ENCODE peak calls at places on chromosomes 11 and 22, in four cellular contexts. Z is H9, U is H1, R is mesendoderm. C is an unnamed sample.

GRCh38 chr11:124935548-124936514 is at the start of gene HEPACAM:
- DNase-seq in Z (no peak), U (no peak), R (no peak), C (no peak)

GRCh38 chr11:9462806-9463537 is 2.2 kb downstream of the ZNF143 start:
- DNase-seq in Z (no peak), U (no peak), R (peak), C (no peak)

GRCh38 chr11:61777234-61778090 is 14.9 kb downstream of the TMEM258 start:
- DNase-seq in Z (peak), U (peak), R (no peak), C (no peak)

GRCh38 chr11:69437001-69437875 is 44.2 kb upstream of the LINC01488 start:
- DNase-seq in Z (peak), U (no peak), R (peak), C (no peak)

GRCh38 chr11:7418061-7418460 is 67.2 kb upstream of the OLFML1 start:
- DNase-seq in Z (no peak), U (no peak), R (peak), C (no peak)

GRCh38 chr11:8219257-8220021 is 44.2 kb downstream of the LMO1 start:
- DNase-seq in Z (peak), U (peak), R (peak), C (peak)

GRCh38 chr11:132147464-132147863 is 777.0 kb downstream of the NTM start:
- DNase-seq in Z (no peak), U (no peak), R (no peak), C (no peak)

GRCh38 chr11:67504023-67504949 is 877 bp downstream of the PITPNM1 start:
- DNase-seq in Z (no peak), U (peak), R (no peak), C (no peak)

GRCh38 chr22:47388331-47388730 is 625.9 kb downstream of the TBC1D22A start:
- DNase-seq in Z (no peak), U (no peak), R (no peak), C (no peak)

GRCh38 chr11:73931039-73931645 is 19.7 kb upstream of the DNAJB13 start:
- DNase-seq in Z (peak), U (peak), R (peak), C (peak)

GRCh38 chr11:120539681-120540369 is 28.3 kb downstream of the GRIK4 start:
- DNase-seq in Z (no peak), U (no peak), R (no peak), C (peak)

GRCh38 chr11:76629133-76629852 is 41.3 kb downstream of the LRRC32 start:
- DNase-seq in Z (no peak), U (no peak), R (no peak), C (peak)

GRCh38 chr11:112163875-112164521 is at the start of gene IL18:
- DNase-seq in Z (peak), U (peak), R (peak), C (no peak)

GRCh38 chr11:118265954-118266353 is 1.9 kb upstream of the MPZL2 start:
- DNase-seq in Z (no peak), U (no peak), R (no peak), C (no peak)

GRCh38 chr22:38943181-38943580 is 14.2 kb upstream of the APOBEC3A start:
- DNase-seq in Z (peak), U (no peak), R (peak), C (no peak)

GRCh38 chr22:30251661-30252226 is 5.2 kb upstream of the LIF start:
- DNase-seq in Z (no peak), U (no peak), R (no peak), C (peak)

GRCh38 chr11:2745511-2745910 is 45.7 kb upstream of the KCNQ1OT1 start:
- DNase-seq in Z (no peak), U (no peak), R (no peak), C (no peak)

GRCh38 chr22:31122532-31123291 is at the start of gene INPP5J:
- DNase-seq in Z (peak), U (no peak), R (peak), C (peak)

GRCh38 chr11:70547821-70548670 is 149.7 kb downstream of the CTTN start:
- DNase-seq in Z (no peak), U (no peak), R (no peak), C (no peak)

GRCh38 chr11:16933756-16934603 is 80.2 kb downstream of the PLEKHA7 start:
- DNase-seq in Z (no peak), U (no peak), R (peak), C (no peak)

GRCh38 chr22:43000441-43001175 is 14.3 kb downstream of the PACSIN2 start:
- DNase-seq in Z (no peak), U (no peak), R (no peak), C (peak)

GRCh38 chr11:79026803-79027445 is 413.9 kb downstream of the TENM4 start:
- DNase-seq in Z (no peak), U (no peak), R (no peak), C (peak)

GRCh38 chr11:32381149-32381548 is 54.2 kb downstream of the WT1 start:
- DNase-seq in Z (no peak), U (no peak), R (no peak), C (no peak)

GRCh38 chr11:72574046-72574445 is 100.2 kb downstream of the PDE2A start:
- DNase-seq in Z (no peak), U (no peak), R (no peak), C (no peak)

GRCh38 chr22:24240381-24240780 is 4.5 kb downstream of the GGT5 start:
- DNase-seq in Z (no peak), U (no peak), R (no peak), C (no peak)

GRCh38 chr22:25367756-25368155 is 148.3 kb downstream of the CRYBB2 start:
- DNase-seq in Z (no peak), U (no peak), R (no peak), C (no peak)
- H3K56ac ChIP-seq in Z (no peak), U (no peak), R (peak), C (no peak)

GRCh38 chr11:75562048-75562835 is at the start of gene SERPINH1:
- DNase-seq in Z (peak), U (peak), R (peak), C (peak)
- H3K56ac ChIP-seq in Z (no peak), U (peak), R (peak), C (peak)

GRCh38 chr11:77654770-77655434 is 17.3 kb upstream of the CLNS1A start:
- DNase-seq in Z (no peak), U (no peak), R (peak), C (peak)

GRCh38 chr11:77661670-77662069 is 24.1 kb upstream of the CLNS1A start:
- DNase-seq in Z (no peak), U (no peak), R (no peak), C (no peak)

GRCh38 chr11:77658213-77659013 is 20.8 kb upstream of the CLNS1A start:
- DNase-seq in Z (no peak), U (no peak), R (no peak), C (peak)

GRCh38 chr11:77660947-77661346 is 23.4 kb upstream of the CLNS1A start:
- DNase-seq in Z (no peak), U (no peak), R (no peak), C (no peak)

DNA sequence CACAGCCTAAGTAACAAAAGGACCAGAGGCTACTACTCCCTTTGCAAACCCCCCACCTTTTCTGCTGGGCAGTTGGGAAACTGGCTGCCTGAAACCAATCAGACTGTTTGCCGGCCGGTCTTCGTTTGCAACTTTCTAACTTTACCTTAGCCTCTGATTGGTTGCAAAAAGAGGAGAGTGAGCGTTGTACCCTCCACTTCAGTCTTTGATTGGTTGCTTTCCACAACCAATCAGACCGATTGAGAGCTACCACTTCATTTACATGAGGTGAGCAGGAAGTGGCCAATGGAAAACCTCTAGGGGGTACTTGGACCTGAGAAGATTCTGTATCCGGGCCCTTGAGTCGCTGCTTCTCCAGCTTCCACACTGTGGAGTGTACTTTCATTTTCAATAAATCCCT is 18.8 kb upstream of the CLNS1A start:
- DNase-seq in Z (peak), U (no peak), R (peak), C (no peak)
- H3K56ac ChIP-seq in Z (no peak), U (no peak), R (no peak), C (no peak)

GRCh38 chr11:1556278-1557167 is 15.5 kb downstream of the DUSP8 start:
- DNase-seq in Z (peak), U (peak), R (no peak), C (no peak)

GRCh38 chr11:1557168-1557884 is 14.7 kb downstream of the DUSP8 start:
- DNase-seq in Z (peak), U (no peak), R (no peak), C (no peak)

GRCh38 chr11:1554981-1555712 is 16.9 kb downstream of the DUSP8 start:
- DNase-seq in Z (peak), U (peak), R (no peak), C (no peak)

GRCh38 chr11:1553808-1554594 is 18.1 kb downstream of the DUSP8 start:
- DNase-seq in Z (peak), U (peak), R (peak), C (no peak)

GRCh38 chr11:1555713-1556153 is 16.3 kb downstream of the DUSP8 start:
- DNase-seq in Z (peak), U (no peak), R (no peak), C (no peak)
- H3K56ac ChIP-seq in Z (no peak), U (no peak), R (no peak), C (no peak)

GRCh38 chr22:45639747-45640102 is 31.9 kb upstream of the ATXN10 start:
- DNase-seq in Z (no peak), U (no peak), R (no peak), C (no peak)

GRCh38 chr22:45632791-45633515 is 38.7 kb upstream of the ATXN10 start:
- DNase-seq in Z (no peak), U (no peak), R (no peak), C (no peak)

GRCh38 chr22:45638197-45638596 is 33.4 kb upstream of the ATXN10 start:
- DNase-seq in Z (no peak), U (no peak), R (no peak), C (no peak)

GRCh38 chr22:45638834-45639746 is 32.5 kb upstream of the ATXN10 start:
- DNase-seq in Z (no peak), U (no peak), R (no peak), C (no peak)

GRCh38 chr22:45636668-45637067 is 35.0 kb upstream of the ATXN10 start:
- DNase-seq in Z (no peak), U (no peak), R (no peak), C (no peak)
- H3K56ac ChIP-seq in Z (no peak), U (no peak), R (no peak), C (no peak)

GRCh38 chr11:539971-540481 is 2.7 kb downstream of the LRRC56 start:
- DNase-seq in Z (no peak), U (peak), R (no peak), C (no peak)

GRCh38 chr11:537622-538430 is 499 bp downstream of the LRRC56 start:
- DNase-seq in Z (no peak), U (no peak), R (no peak), C (no peak)

GRCh38 chr11:536841-537621 is at the start of gene LRRC56:
- DNase-seq in Z (peak), U (peak), R (peak), C (peak)

GRCh38 chr11:540583-541432 is 3.5 kb downstream of the LRRC56 start:
- DNase-seq in Z (no peak), U (no peak), R (no peak), C (no peak)

DNA sequence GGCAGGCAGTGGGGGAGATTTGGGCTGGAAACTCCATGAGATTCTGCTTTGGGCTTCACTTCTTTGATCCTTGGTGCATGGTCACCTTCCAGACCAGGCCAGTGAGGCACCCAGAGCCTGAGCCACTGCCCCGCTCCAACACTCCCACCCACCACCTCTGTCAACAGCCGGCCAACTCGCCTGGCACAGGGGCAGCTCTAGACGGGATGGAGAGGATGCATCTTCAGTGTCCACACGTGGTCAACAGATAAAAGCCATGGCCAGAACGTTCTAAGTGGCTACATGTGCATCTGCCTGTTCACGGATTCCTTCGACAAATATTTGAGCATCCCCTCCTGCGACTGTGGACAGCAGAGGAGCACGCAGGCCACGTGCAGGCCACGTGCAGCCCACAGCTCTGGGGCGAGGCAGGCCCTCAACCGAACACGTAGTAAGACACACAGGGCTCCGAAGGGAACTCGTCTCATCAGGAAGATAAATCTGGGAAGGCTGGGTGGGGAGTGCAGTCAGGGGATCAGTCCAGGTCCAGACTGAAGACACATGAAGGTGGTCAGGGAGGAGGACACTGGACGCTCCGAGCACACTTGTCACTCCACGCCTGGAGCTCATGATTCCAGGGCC is 1.2 kb downstream of the LRRC56 start:
- DNase-seq in Z (no peak), U (peak), R (no peak), C (no peak)
- H3K56ac ChIP-seq in Z (no peak), U (no peak), R (no peak), C (no peak)

GRCh38 chr11:123168955-123169484 is 26.0 kb downstream of the CLMP start:
- DNase-seq in Z (no peak), U (no peak), R (peak), C (no peak)
- H3K56ac ChIP-seq in Z (no peak), U (no peak), R (peak), C (peak)

GRCh38 chr22:35956850-35957249 is 71.8 kb downstream of the RBFOX2 start:
- DNase-seq in Z (no peak), U (no peak), R (no peak), C (no peak)

GRCh38 chr22:35955546-35955945 is 73.1 kb downstream of the RBFOX2 start:
- DNase-seq in Z (no peak), U (no peak), R (no peak), C (no peak)

GRCh38 chr22:35959121-35959800 is 69.4 kb downstream of the RBFOX2 start:
- DNase-seq in Z (no peak), U (no peak), R (no peak), C (no peak)

GRCh38 chr22:35957589-35957988 is 71.0 kb downstream of the RBFOX2 start:
- DNase-seq in Z (no peak), U (no peak), R (no peak), C (no peak)

DNA sequence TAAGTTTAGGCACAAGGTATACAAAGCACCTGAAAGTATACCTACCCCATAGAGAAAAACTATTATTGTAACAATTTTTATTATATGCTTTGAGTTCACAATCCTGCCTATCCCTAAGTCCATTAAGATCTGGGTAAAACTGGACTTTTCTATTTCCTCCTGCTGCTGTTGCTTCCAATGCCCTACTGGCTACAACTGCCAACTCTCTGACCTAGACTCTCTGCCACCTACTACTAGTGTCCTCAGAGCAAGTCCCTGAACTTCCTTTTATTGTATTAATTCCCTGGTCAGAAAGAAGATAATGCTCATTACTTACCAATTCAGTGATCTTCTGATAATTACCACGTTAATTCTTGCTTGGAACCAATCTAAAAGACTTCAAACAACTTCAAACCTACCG is 70.3 kb downstream of the RBFOX2 start:
- DNase-seq in Z (no peak), U (no peak), R (no peak), C (no peak)
- H3K56ac ChIP-seq in Z (no peak), U (no peak), R (no peak), C (no peak)

GRCh38 chr11:64058494-64058893 is 22.8 kb downstream of the FLRT1 start:
- DNase-seq in Z (no peak), U (no peak), R (no peak), C (no peak)

GRCh38 chr11:64062185-64063039 is 26.7 kb downstream of the FLRT1 start:
- DNase-seq in Z (no peak), U (no peak), R (no peak), C (no peak)

GRCh38 chr11:64059339-64060176 is 23.8 kb downstream of the FLRT1 start:
- DNase-seq in Z (peak), U (peak), R (peak), C (no peak)

GRCh38 chr11:64060263-64060860 is 24.6 kb downstream of the FLRT1 start:
- DNase-seq in Z (peak), U (peak), R (no peak), C (no peak)

GRCh38 chr11:64060861-64061444 is 25.2 kb downstream of the FLRT1 start:
- DNase-seq in Z (peak), U (peak), R (peak), C (no peak)
- H3K56ac ChIP-seq in Z (no peak), U (peak), R (peak), C (no peak)